ENCODE peak calls at places on chromosomes 6 and 20, in seven cellular contexts. One of them, this sample, is unnamed.

GRCh38 chr6:160391419-160392116 is 43.4 kb downstream of the SLC22A3 start:
- DNase-seq in dorsolateral prefrontal cortex: no peak
- DNase-seq in kidney epithelial cell: no peak
- DNase-seq in NB4: no peak
- DNase-seq in foreskin fibroblast: no peak
- DNase-seq in hepatocyte: peak; percentile 85
- DNase-seq in astrocyte of the spinal cord: peak; percentile 25
- DNase-seq in this sample: no peak

GRCh38 chr20:4007383-4008025 is 7.9 kb downstream of the RNF24 start:
- DNase-seq in foreskin fibroblast: no peak
- DNase-seq in dorsolateral prefrontal cortex: no peak
- DNase-seq in NB4: peak; percentile 25
- DNase-seq in astrocyte of the spinal cord: no peak
- DNase-seq in hepatocyte: no peak
- DNase-seq in kidney epithelial cell: no peak
- DNase-seq in this sample: no peak

GRCh38 chr6:88263591-88263990 is 97.4 kb upstream of the CNR1 start:
- DNase-seq in foreskin fibroblast: no peak
- DNase-seq in kidney epithelial cell: no peak
- DNase-seq in hepatocyte: no peak
- DNase-seq in dorsolateral prefrontal cortex: no peak
- DNase-seq in NB4: no peak
- DNase-seq in astrocyte of the spinal cord: no peak
- DNase-seq in this sample: no peak

GRCh38 chr6:143151381-143151780 is 90.7 kb downstream of the AIG1 start:
- DNase-seq in hepatocyte: no peak
- DNase-seq in dorsolateral prefrontal cortex: no peak
- DNase-seq in foreskin fibroblast: no peak
- DNase-seq in NB4: no peak
- DNase-seq in kidney epithelial cell: no peak
- DNase-seq in astrocyte of the spinal cord: no peak
- DNase-seq in this sample: no peak

GRCh38 chr20:19944772-19945459 is 72.2 kb upstream of the NAA20 start:
- DNase-seq in dorsolateral prefrontal cortex: no peak
- DNase-seq in foreskin fibroblast: no peak
- DNase-seq in NB4: no peak
- DNase-seq in kidney epithelial cell: peak; percentile 26
- DNase-seq in astrocyte of the spinal cord: peak; percentile 81
- DNase-seq in hepatocyte: no peak
- DNase-seq in this sample: no peak

GRCh38 chr20:34549291-34549928 is 9.1 kb upstream of the MAP1LC3A start:
- DNase-seq in kidney epithelial cell: peak; percentile 34
- DNase-seq in foreskin fibroblast: no peak
- DNase-seq in astrocyte of the spinal cord: no peak
- DNase-seq in dorsolateral prefrontal cortex: no peak
- DNase-seq in hepatocyte: peak; percentile 62
- DNase-seq in NB4: peak; percentile 15
- DNase-seq in this sample: peak; percentile 40

GRCh38 chr6:117655380-117655779 is 19.9 kb upstream of the NUS1 start:
- DNase-seq in foreskin fibroblast: no peak
- DNase-seq in hepatocyte: no peak
- DNase-seq in astrocyte of the spinal cord: no peak
- DNase-seq in kidney epithelial cell: no peak
- DNase-seq in NB4: no peak
- DNase-seq in dorsolateral prefrontal cortex: no peak
- DNase-seq in this sample: no peak

GRCh38 chr6:79230149-79230548 is 4.3 kb downstream of the HMGN3 start:
- DNase-seq in hepatocyte: no peak
- DNase-seq in NB4: no peak
- DNase-seq in foreskin fibroblast: no peak
- DNase-seq in dorsolateral prefrontal cortex: no peak
- DNase-seq in astrocyte of the spinal cord: no peak
- DNase-seq in kidney epithelial cell: no peak
- DNase-seq in this sample: no peak

GRCh38 chr6:35034411-35035171 is 106.5 kb downstream of the TCP11 start:
- DNase-seq in hepatocyte: no peak
- DNase-seq in NB4: peak; percentile 76
- DNase-seq in foreskin fibroblast: no peak
- DNase-seq in dorsolateral prefrontal cortex: no peak
- DNase-seq in kidney epithelial cell: no peak
- DNase-seq in astrocyte of the spinal cord: no peak
- DNase-seq in this sample: no peak

GRCh38 chr6:149342525-149342924 is 25.0 kb downstream of the TAB2 start:
- DNase-seq in astrocyte of the spinal cord: no peak
- DNase-seq in NB4: no peak
- DNase-seq in kidney epithelial cell: no peak
- DNase-seq in hepatocyte: no peak
- DNase-seq in dorsolateral prefrontal cortex: no peak
- DNase-seq in foreskin fibroblast: no peak
- DNase-seq in this sample: no peak

GRCh38 chr6:133991096-133991593 is 38.1 kb downstream of the TBPL1 start:
- DNase-seq in hepatocyte: no peak
- DNase-seq in NB4: no peak
- DNase-seq in foreskin fibroblast: peak; percentile 58
- DNase-seq in astrocyte of the spinal cord: peak; percentile 94
- DNase-seq in dorsolateral prefrontal cortex: no peak
- DNase-seq in kidney epithelial cell: peak; percentile 23
- DNase-seq in this sample: no peak

GRCh38 chr6:73309784-73310502 is 44.1 kb downstream of the DPPA5 start:
- DNase-seq in dorsolateral prefrontal cortex: no peak
- DNase-seq in astrocyte of the spinal cord: peak; percentile 66
- DNase-seq in foreskin fibroblast: peak; percentile 46
- DNase-seq in hepatocyte: peak; percentile 77
- DNase-seq in kidney epithelial cell: no peak
- DNase-seq in NB4: peak; percentile 60
- DNase-seq in this sample: peak; percentile 63

GRCh38 chr6:156449569-156449968 is 327.6 kb upstream of the ARID1B start:
- DNase-seq in kidney epithelial cell: no peak
- DNase-seq in NB4: no peak
- DNase-seq in foreskin fibroblast: no peak
- DNase-seq in hepatocyte: no peak
- DNase-seq in dorsolateral prefrontal cortex: no peak
- DNase-seq in astrocyte of the spinal cord: no peak
- DNase-seq in this sample: no peak

GRCh38 chr20:12775041-12775440 is 233.7 kb upstream of the SPTLC3 start:
- DNase-seq in astrocyte of the spinal cord: no peak
- DNase-seq in hepatocyte: no peak
- DNase-seq in foreskin fibroblast: no peak
- DNase-seq in dorsolateral prefrontal cortex: no peak
- DNase-seq in NB4: no peak
- DNase-seq in kidney epithelial cell: peak; percentile 51
- DNase-seq in this sample: no peak

GRCh38 chr20:38298768-38299288 is 5.1 kb upstream of the BPI start:
- DNase-seq in NB4: peak; percentile 99
- DNase-seq in foreskin fibroblast: peak; percentile 44
- DNase-seq in astrocyte of the spinal cord: peak; percentile 46
- DNase-seq in dorsolateral prefrontal cortex: no peak
- DNase-seq in kidney epithelial cell: no peak
- DNase-seq in hepatocyte: peak; percentile 41
- DNase-seq in this sample: no peak

GRCh38 chr6:82176616-82177015 is 70.9 kb downstream of the IBTK start:
- DNase-seq in foreskin fibroblast: no peak
- DNase-seq in hepatocyte: no peak
- DNase-seq in astrocyte of the spinal cord: peak; percentile 27
- DNase-seq in NB4: no peak
- DNase-seq in kidney epithelial cell: no peak
- DNase-seq in dorsolateral prefrontal cortex: no peak
- DNase-seq in this sample: no peak

GRCh38 chr6:27616313-27617045 is 143.6 kb upstream of the ZNF184 start:
- DNase-seq in hepatocyte: no peak
- DNase-seq in kidney epithelial cell: no peak
- DNase-seq in foreskin fibroblast: no peak
- DNase-seq in NB4: no peak
- DNase-seq in astrocyte of the spinal cord: no peak
- DNase-seq in dorsolateral prefrontal cortex: no peak
- DNase-seq in this sample: no peak

GRCh38 chr20:931401-931800 is 15.3 kb upstream of the ANGPT4 start:
- DNase-seq in NB4: peak; percentile 40
- DNase-seq in dorsolateral prefrontal cortex: no peak
- DNase-seq in foreskin fibroblast: no peak
- DNase-seq in kidney epithelial cell: no peak
- DNase-seq in astrocyte of the spinal cord: no peak
- DNase-seq in hepatocyte: no peak
- DNase-seq in this sample: no peak

GRCh38 chr20:58774214-58774613 is 76.5 kb downstream of the GNAS-AS1 start:
- DNase-seq in kidney epithelial cell: no peak
- DNase-seq in dorsolateral prefrontal cortex: no peak
- DNase-seq in astrocyte of the spinal cord: no peak
- DNase-seq in foreskin fibroblast: no peak
- DNase-seq in hepatocyte: no peak
- DNase-seq in NB4: no peak
- DNase-seq in this sample: no peak

DNA sequence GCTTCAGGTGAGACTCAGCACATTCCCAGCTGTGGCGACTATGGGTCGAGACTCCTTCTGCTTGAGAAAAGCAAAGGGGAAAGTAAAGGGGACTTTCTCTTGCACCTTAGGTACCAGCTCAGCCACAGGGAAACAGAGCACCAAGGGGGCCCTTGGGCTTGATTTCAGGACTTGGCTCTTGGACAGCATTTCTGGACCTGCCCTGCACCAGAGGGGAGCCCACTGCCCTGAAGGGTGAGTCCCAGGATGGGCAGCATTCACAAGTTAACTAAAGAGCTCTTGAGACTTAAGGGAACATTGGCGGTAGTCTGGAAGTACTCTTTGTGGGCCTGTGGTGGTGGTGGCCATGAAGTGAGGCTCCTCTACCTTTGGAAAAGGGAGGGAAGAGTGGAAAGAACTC is 50.3 kb upstream of the RCAN2 start:
- DNase-seq in hepatocyte: no peak
- DNase-seq in astrocyte of the spinal cord: no peak
- DNase-seq in kidney epithelial cell: no peak
- DNase-seq in dorsolateral prefrontal cortex: no peak
- DNase-seq in foreskin fibroblast: no peak
- DNase-seq in NB4: no peak
- DNase-seq in this sample: no peak
- TF ChIP-seq CTCF in hepatocyte: no peak
- TF ChIP-seq CTCF in astrocyte of the spinal cord: no peak
- TF ChIP-seq CTCF in kidney epithelial cell: no peak
- TF ChIP-seq CTCF in dorsolateral prefrontal cortex: no peak
- TF ChIP-seq CTCF in foreskin fibroblast: no peak
- TF ChIP-seq CTCF in NB4: no peak
- TF ChIP-seq CTCF in this sample: no peak

GRCh38 chr6:33813246-33813904 is 9.6 kb upstream of the MLN start:
- DNase-seq in NB4: no peak
- DNase-seq in astrocyte of the spinal cord: no peak
- DNase-seq in hepatocyte: no peak
- DNase-seq in foreskin fibroblast: no peak
- DNase-seq in kidney epithelial cell: no peak
- DNase-seq in dorsolateral prefrontal cortex: no peak
- DNase-seq in this sample: no peak

GRCh38 chr6:33809619-33810018 is 5.8 kb upstream of the MLN start:
- DNase-seq in dorsolateral prefrontal cortex: no peak
- DNase-seq in NB4: no peak
- DNase-seq in foreskin fibroblast: no peak
- DNase-seq in hepatocyte: no peak
- DNase-seq in kidney epithelial cell: no peak
- DNase-seq in astrocyte of the spinal cord: no peak
- DNase-seq in this sample: no peak

GRCh38 chr6:33814663-33814985 is 10.8 kb upstream of the MLN start:
- DNase-seq in dorsolateral prefrontal cortex: no peak
- DNase-seq in astrocyte of the spinal cord: no peak
- DNase-seq in NB4: no peak
- DNase-seq in foreskin fibroblast: no peak
- DNase-seq in hepatocyte: no peak
- DNase-seq in kidney epithelial cell: no peak
- DNase-seq in this sample: no peak

GRCh38 chr6:33813960-33814662 is 10.3 kb upstream of the MLN start:
- DNase-seq in NB4: no peak
- DNase-seq in foreskin fibroblast: no peak
- DNase-seq in astrocyte of the spinal cord: no peak
- DNase-seq in hepatocyte: no peak
- DNase-seq in kidney epithelial cell: no peak
- DNase-seq in dorsolateral prefrontal cortex: no peak
- DNase-seq in this sample: no peak

GRCh38 chr6:33812669-33813068 is 8.9 kb upstream of the MLN start:
- DNase-seq in hepatocyte: peak; percentile 85
- DNase-seq in kidney epithelial cell: peak; percentile 14
- DNase-seq in astrocyte of the spinal cord: peak; percentile 58
- DNase-seq in NB4: peak; percentile 76
- DNase-seq in foreskin fibroblast: peak; percentile 29
- DNase-seq in dorsolateral prefrontal cortex: no peak
- DNase-seq in this sample: peak; percentile 86
- TF ChIP-seq CTCF in hepatocyte: no peak
- TF ChIP-seq CTCF in kidney epithelial cell: peak; percentile 47
- TF ChIP-seq CTCF in astrocyte of the spinal cord: peak; percentile 51
- TF ChIP-seq CTCF in NB4: no peak
- TF ChIP-seq CTCF in foreskin fibroblast: peak; percentile 23
- TF ChIP-seq CTCF in dorsolateral prefrontal cortex: no peak
- TF ChIP-seq CTCF in this sample: peak; percentile 11

DNA sequence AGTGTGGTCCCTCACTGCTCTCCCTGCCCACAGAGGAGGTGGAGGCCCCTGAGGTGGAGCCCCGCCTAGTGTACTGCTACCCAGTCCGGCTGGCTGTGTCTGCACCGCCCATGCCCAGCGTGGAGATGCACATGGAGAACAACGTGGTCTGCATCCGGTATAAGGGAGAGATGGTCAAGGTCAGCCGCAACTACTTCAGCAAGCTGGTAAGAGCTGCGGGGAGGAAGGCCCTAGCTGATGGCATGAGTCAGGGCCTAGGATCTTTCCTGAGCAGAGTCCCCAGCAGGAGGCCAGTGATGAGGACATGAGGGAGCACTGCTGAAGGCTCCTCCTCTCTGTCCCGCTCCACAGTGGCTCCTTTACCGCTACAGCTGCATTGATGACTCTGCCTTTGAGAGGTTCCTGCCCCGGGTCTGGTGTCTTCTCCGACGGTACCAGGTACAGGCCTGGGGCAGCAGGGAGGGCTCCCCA is 11.2 kb downstream of the PCIF1 start:
- DNase-seq in astrocyte of the spinal cord: peak; percentile 64
- DNase-seq in kidney epithelial cell: no peak
- DNase-seq in dorsolateral prefrontal cortex: no peak
- DNase-seq in hepatocyte: no peak
- DNase-seq in NB4: peak; percentile 97
- DNase-seq in foreskin fibroblast: no peak
- DNase-seq in this sample: no peak
- TF ChIP-seq CTCF in astrocyte of the spinal cord: no peak
- TF ChIP-seq CTCF in kidney epithelial cell: no peak
- TF ChIP-seq CTCF in dorsolateral prefrontal cortex: no peak
- TF ChIP-seq CTCF in hepatocyte: no peak
- TF ChIP-seq CTCF in NB4: no peak
- TF ChIP-seq CTCF in foreskin fibroblast: no peak
- TF ChIP-seq CTCF in this sample: no peak

DNA sequence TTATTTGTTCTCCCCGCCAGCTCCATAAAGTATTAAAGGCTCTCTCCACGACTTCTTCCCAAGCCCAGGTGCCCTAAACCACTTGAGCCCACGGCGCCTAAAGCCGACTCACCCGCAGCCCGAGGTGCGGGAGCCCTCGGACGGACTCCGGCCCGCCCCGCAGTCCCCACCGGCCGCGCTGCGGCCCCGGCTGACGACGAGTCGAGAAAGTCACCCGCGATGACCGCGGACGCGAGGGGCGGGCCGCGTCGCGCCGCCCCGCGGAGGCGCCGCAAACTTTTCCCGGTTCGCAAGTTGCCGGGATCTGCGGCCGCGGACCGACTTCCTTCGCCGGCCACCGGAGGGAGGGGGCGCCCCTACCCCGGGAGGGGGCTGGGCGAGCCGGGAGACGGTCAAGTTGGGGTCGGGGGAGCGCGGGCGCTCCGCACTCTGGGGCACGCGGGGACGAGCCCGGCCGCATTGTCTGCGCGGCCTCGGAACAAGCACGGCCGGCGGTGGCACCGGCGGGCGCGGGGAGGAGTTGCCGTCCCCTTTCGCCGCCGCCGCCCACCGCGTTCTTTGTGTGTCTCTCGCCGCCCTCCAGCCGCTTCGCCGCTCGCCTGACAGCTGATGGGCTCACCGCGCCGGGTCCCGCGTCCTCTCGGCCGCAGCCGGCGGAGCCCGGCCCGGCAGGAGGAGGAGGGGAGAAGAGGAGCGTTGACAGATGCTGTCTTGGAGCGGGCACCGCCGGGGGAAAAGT is 131.5 kb downstream of the OGFRL1 start:
- DNase-seq in dorsolateral prefrontal cortex: peak; percentile 25
- DNase-seq in foreskin fibroblast: peak; percentile 47
- DNase-seq in astrocyte of the spinal cord: peak; percentile 56
- DNase-seq in kidney epithelial cell: no peak
- DNase-seq in NB4: no peak
- DNase-seq in hepatocyte: peak; percentile 70
- DNase-seq in this sample: peak; percentile 56
- TF ChIP-seq CTCF in dorsolateral prefrontal cortex: peak; percentile 23
- TF ChIP-seq CTCF in foreskin fibroblast: no peak
- TF ChIP-seq CTCF in astrocyte of the spinal cord: peak; percentile 3
- TF ChIP-seq CTCF in kidney epithelial cell: no peak
- TF ChIP-seq CTCF in NB4: no peak
- TF ChIP-seq CTCF in hepatocyte: peak; percentile 34
- TF ChIP-seq CTCF in this sample: no peak

This sample was measured in endothelial cell.